ENCODE peak calls at places on chromosome 4, in nine cellular contexts. N, V, O, X, B, S, Y, I and D are unnamed samples.

GRCh38 chr4:7736436-7737267 is 203.0 kb downstream of the AFAP1 start:
- DNase-seq in N (no peak), O (no peak), V (no peak), I (no peak), B (peak; percentile 29), S (no peak), X (peak; percentile 55), Y (no peak), D (no peak)

GRCh38 chr4:10701702-10702460 is 17.3 kb upstream of the CLNK start:
- DNase-seq in X (peak; percentile 68), B (no peak), V (no peak), I (no peak), Y (no peak), S (no peak), O (no peak), N (no peak), D (no peak)

GRCh38 chr4:72444104-72444503 is 124.9 kb downstream of the ADAMTS3 start:
- DNase-seq in O (no peak), I (no peak), Y (no peak), S (no peak), B (no peak), X (no peak), V (no peak), N (no peak), D (no peak)

GRCh38 chr4:108596389-108596788 is 24.0 kb upstream of the RPL34 start:
- DNase-seq in V (no peak), B (no peak), Y (no peak), X (peak; percentile 52), O (no peak), N (no peak), S (no peak), I (no peak), D (no peak)

GRCh38 chr4:85677286-85677685 is 202.3 kb downstream of the ARHGAP24 start:
- DNase-seq in I (peak; percentile 21), V (no peak), Y (no peak), S (no peak), O (no peak), B (no peak), X (peak; percentile 51), N (no peak), D (no peak)

GRCh38 chr4:6568689-6569332 is 6.2 kb upstream of the MAN2B2 start:
- DNase-seq in V (no peak), Y (no peak), S (no peak), O (no peak), I (no peak), B (no peak), N (no peak), X (peak; percentile 85), D (no peak)

GRCh38 chr4:43564107-43564506 is 671.6 kb downstream of the GRXCR1 start:
- DNase-seq in V (no peak), O (no peak), S (no peak), Y (no peak), B (no peak), I (no peak), X (no peak), N (no peak), D (no peak)

GRCh38 chr4:41619161-41619560 is 81.2 kb downstream of the LIMCH1 start:
- DNase-seq in Y (no peak), B (no peak), V (no peak), S (no peak), N (no peak), O (no peak), I (no peak), X (no peak), D (no peak)

GRCh38 chr4:52051213-52051614 is at the start of gene SPATA18:
- DNase-seq in Y (peak; percentile 36), V (peak; percentile 26), S (peak; percentile 38), I (peak; percentile 61), N (no peak), B (peak; percentile 57), O (peak; percentile 76), X (peak; percentile 41), D (peak; percentile 38)

GRCh38 chr4:40227284-40227683 is 30.5 kb downstream of the RHOH start:
- DNase-seq in B (no peak), X (no peak), Y (no peak), O (no peak), I (no peak), V (no peak), S (no peak), N (no peak), D (no peak)

GRCh38 chr4:186554485-186554884 is 882 bp downstream of the MTNR1A start:
- DNase-seq in S (no peak), Y (peak; percentile 43), I (no peak), X (peak; percentile 23), B (no peak), O (no peak), V (peak; percentile 22), N (no peak), D (peak; percentile 30)

GRCh38 chr4:90084277-90084966 is 42.8 kb upstream of the CCSER1 start:
- DNase-seq in N (no peak), O (no peak), S (no peak), I (no peak), V (no peak), X (no peak), Y (no peak), B (no peak), D (no peak)

GRCh38 chr4:113675731-113676707 is 85.5 kb downstream of the CAMK2D start:
- DNase-seq in B (no peak), S (no peak), O (no peak), I (no peak), X (peak; percentile 19), V (no peak), N (no peak), Y (no peak), D (no peak)

GRCh38 chr4:23884261-23884660 is 5.6 kb downstream of the PPARGC1A start:
- DNase-seq in I (no peak), V (no peak), N (no peak), B (no peak), S (no peak), X (no peak), Y (no peak), O (no peak), D (no peak)

GRCh38 chr4:126180642-126181041 is 865.9 kb downstream of the FAT4 start:
- DNase-seq in B (no peak), V (no peak), X (no peak), S (no peak), O (no peak), Y (no peak), N (no peak), I (no peak), D (no peak)

GRCh38 chr4:74886490-74886889 is 46.4 kb upstream of the PARM1 start:
- DNase-seq in Y (no peak), N (no peak), X (peak; percentile 55), S (no peak), B (no peak), V (peak; percentile 29), O (no peak), I (no peak), D (no peak)

GRCh38 chr4:165606465-165607205 is 227.8 kb downstream of the CPE start:
- DNase-seq in O (no peak), N (no peak), Y (no peak), B (no peak), I (no peak), V (no peak), S (no peak), X (no peak), D (no peak)

GRCh38 chr4:69156913-69157312 is 57.6 kb downstream of the UGT2B11 start:
- DNase-seq in V (no peak), Y (no peak), X (no peak), O (no peak), B (no peak), I (no peak), S (no peak), N (no peak), D (peak; percentile 43)

GRCh38 chr4:41213563-41214157 is 682 bp downstream of the APBB2 start:
- DNase-seq in Y (no peak), N (no peak), S (peak; percentile 37), X (no peak), O (peak; percentile 74), B (peak; percentile 57), I (no peak), V (no peak), D (peak; percentile 37)

GRCh38 chr4:152536545-152537182 is 772 bp upstream of the FBXW7 start:
- DNase-seq in N (peak; percentile 30), O (no peak), X (peak; percentile 48), S (no peak), I (peak; percentile 52), B (no peak), V (no peak), Y (no peak), D (no peak)

GRCh38 chr4:170750519-170750918 is 660.8 kb upstream of the AADAT start:
- DNase-seq in I (peak; percentile 13), N (no peak), Y (no peak), V (no peak), X (no peak), O (no peak), S (no peak), B (no peak), D (no peak)
- TF ChIP-seq CTCF in I (no peak), N (no peak), Y (no peak), V (no peak), X (no peak), O (no peak), S (no peak), B (no peak), D (no peak)

GRCh38 chr4:88012652-88013051 is 5.2 kb downstream of the PKD2 start:
- DNase-seq in N (no peak), O (no peak), V (no peak), X (no peak), Y (no peak), I (no peak), B (no peak), S (no peak), D (no peak)
- H3K4me1 ChIP-seq in N (peaks cover 8% of the 10 kb centered on the region), O (peaks cover 36% of the 10 kb centered on the region), V (no peaks in the 10 kb centered on the region), X (peaks cover 13% of the 10 kb centered on the region), Y (peaks cover 52% of the 10 kb centered on the region), I (peaks cover 18% of the 10 kb centered on the region), B (peaks cover 29% of the 10 kb centered on the region), S (peaks cover 9% of the 10 kb centered on the region), D (peaks cover 38% of the 10 kb centered on the region)

DNA sequence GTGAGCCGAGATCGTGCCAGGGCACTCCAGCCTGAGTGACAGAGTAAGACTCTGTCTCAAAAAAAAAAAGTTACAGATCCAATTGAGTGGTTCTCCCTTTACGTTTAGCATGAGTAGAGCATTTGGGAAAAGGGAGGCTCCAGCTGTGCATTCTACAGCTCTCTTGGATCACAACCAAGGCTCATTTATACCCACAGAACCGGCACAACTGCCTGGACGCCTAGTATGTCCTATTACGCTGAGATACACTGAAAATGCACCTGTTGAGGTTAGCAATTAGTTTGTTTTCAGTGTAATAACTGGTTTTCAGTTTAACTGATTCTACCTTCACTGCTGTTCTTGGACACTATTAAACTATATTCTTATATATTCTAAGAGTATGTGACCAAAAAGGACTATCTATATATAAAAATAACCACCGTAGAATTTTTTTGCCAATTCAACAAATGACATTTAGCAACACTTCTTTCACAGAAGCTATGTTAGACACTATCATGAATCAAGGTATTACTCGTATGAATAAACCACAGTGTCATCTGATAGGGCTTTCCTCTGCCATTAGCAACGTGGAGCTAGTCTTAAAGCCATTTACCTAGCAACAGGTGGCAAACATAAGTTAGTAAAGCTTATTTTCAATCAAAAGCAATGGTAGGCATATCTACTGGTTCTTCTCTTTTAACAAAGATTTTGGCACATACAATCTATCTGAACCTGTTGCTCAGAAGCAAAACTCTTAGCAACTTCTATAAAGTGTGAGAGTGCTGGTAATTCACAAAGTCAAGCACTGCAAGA is 3.6 kb downstream of the OTUD4 start:
- DNase-seq in S (no peak), Y (no peak), X (no peak), I (no peak), O (no peak), B (no peak), V (no peak), N (no peak), D (no peak)
- H3K4me3 ChIP-seq in S (peak overlapping the region; percentile 89), Y (peak overlapping the region; percentile 80), X (peak overlapping the region; percentile 88), I (peak overlapping the region; percentile 74), O (peak overlapping the region; percentile 73), B (peak overlapping the region; percentile 83), V (no peak overlapping the region), N (peak overlapping the region; percentile 75), D (no peak overlapping the region)

GRCh38 chr4:104693601-104694201 is 199.0 kb upstream of the CXXC4 start:
- DNase-seq in B (no peak), S (no peak), N (no peak), I (peak; percentile 11), Y (no peak), X (peak; percentile 12), V (no peak), O (no peak), D (no peak)
- TF ChIP-seq CTCF in B (no peak), S (peak; percentile 39), N (no peak), I (peak; percentile 82), Y (no peak), X (peak; percentile 28), V (no peak), O (peak; percentile 29), D (peak; percentile 38)